ENCODE peak calls at places on chromosomes 16 and 17, in seven cellular contexts. T is stomach, Y is Peyer's patch, O is ovary, H is heart left ventricle, I is prostate gland, W is breast epithelium. V is an unnamed sample.

GRCh38 chr16:75239463-75240122 is 11.8 kb downstream of the BCAR1 start:
- DNase-seq in O (peak), H (no peak), I (no peak), T (no peak), W (no peak), Y (no peak), V (no peak)

GRCh38 chr17:81331527-81332043 is 36.5 kb upstream of the SLC38A10 start:
- DNase-seq in I (no peak), Y (no peak), T (no peak), H (no peak), O (no peak), W (no peak), V (no peak)

GRCh38 chr16:15621456-15621855 is 21.5 kb downstream of the MARF1 start:
- DNase-seq in Y (no peak), T (no peak), I (no peak), W (no peak), O (no peak), H (no peak), V (no peak)

GRCh38 chr17:69325518-69326301 is 1.2 kb downstream of the ABCA5 start:
- DNase-seq in H (no peak), T (no peak), W (no peak), O (no peak), I (no peak), Y (peak), V (no peak)

GRCh38 chr17:33949100-33949499 is 306.0 kb upstream of the CCL2 start:
- DNase-seq in I (no peak), T (no peak), Y (no peak), W (no peak), H (no peak), O (no peak), V (no peak)

GRCh38 chr16:47460755-47461597 is at the start of the genes ITFG1 and PHKB:
- DNase-seq in H (peak), T (peak), I (peak), Y (peak), W (peak), O (peak), V (peak)

GRCh38 chr17:29592850-29593545 is at the start of gene ANKRD13B:
- DNase-seq in H (no peak), I (no peak), Y (no peak), O (peak), T (no peak), W (no peak), V (no peak)

GRCh38 chr16:67024384-67024896 is 4.5 kb upstream of the CBFB start:
- DNase-seq in T (no peak), O (no peak), Y (no peak), W (no peak), H (no peak), I (no peak), V (no peak)

GRCh38 chr17:41647940-41648410 is 23.6 kb upstream of the KRT17 start:
- DNase-seq in O (peak), I (peak), Y (peak), W (peak), T (peak), H (peak), V (peak)

GRCh38 chr17:79923974-79924638 is 84.9 kb upstream of the CBX4 start:
- DNase-seq in T (peak), Y (peak), W (no peak), I (no peak), H (no peak), O (no peak), V (no peak)

DNA sequence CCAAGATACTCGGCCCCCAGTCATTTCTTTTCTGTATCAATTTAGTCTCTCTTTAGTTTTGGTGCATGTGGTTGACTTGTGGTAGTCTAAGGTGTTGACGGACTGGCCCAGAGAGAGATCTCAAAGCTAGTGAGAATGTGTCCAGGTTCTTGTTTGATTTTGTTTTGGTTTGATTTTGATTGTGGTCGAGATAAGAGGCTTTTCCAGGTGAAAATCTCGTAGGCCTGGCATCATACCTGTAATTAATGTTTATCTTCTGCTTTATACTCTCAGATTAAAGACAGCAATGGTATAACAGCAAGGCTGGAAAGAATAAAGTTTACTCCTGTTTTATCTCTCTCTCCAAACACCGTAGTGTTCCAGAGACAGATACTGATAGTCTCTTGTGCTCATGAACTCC is 172.4 kb upstream of the CACNG5 start:
- DNase-seq in O (no peak), H (no peak), Y (no peak), W (no peak), I (no peak), T (no peak), V (no peak)
- TF ChIP-seq POLR2A in O (no peak), H (no peak), Y (no peak), W (no peak), I (no peak), T (no peak), V (no peak)

DNA sequence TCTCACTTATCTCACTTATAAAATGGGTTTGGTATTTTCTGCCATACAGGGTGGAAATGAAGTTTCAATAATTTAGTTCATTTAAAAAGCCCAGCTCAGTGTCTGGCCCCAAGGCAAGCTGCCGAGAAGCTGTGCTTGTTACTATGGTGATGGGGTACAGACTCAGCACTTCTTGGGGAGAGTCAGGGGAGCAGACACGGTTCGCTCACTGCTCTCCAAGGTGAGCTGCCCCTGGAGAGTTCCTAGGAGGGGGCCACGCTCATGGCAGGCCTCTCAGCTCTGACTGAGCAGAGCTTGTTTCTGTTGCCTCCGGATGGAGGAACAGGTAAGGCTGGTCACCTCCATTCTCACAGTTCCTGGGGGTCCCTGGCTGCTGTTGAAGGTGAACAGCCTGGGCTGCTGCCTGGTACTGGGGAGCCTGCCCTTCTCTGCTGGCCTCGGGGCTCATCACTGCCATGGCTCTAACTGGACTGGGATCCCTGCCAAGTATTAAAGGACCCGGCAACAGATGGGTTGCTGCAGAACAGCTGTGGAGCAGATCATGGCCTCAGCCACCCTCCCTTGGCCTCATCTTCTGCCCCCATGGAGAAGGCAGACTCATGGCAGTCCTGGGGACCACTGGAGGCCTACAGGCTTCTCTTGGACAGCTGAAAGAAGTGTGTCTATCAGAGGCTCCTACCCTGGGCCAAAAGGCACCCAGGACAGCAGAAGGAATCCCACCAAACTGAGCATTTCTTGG is 25.8 kb upstream of the SPATA32 start:
- DNase-seq in I (no peak), H (no peak), Y (no peak), T (no peak), W (no peak), O (no peak), V (no peak)
- TF ChIP-seq POLR2A in I (no peak), H (no peak), Y (no peak), T (no peak), W (no peak), O (no peak), V (no peak)

GRCh38 chr16:2473999-2474876 is 689 bp upstream of the TBC1D24 start:
- DNase-seq in I (no peak), Y (peak), O (peak), H (peak), W (no peak), T (peak), V (no peak)
- TF ChIP-seq POLR2A in I (no peak), Y (no peak), O (no peak), H (no peak), W (no peak), T (no peak), V (no peak)

DNA sequence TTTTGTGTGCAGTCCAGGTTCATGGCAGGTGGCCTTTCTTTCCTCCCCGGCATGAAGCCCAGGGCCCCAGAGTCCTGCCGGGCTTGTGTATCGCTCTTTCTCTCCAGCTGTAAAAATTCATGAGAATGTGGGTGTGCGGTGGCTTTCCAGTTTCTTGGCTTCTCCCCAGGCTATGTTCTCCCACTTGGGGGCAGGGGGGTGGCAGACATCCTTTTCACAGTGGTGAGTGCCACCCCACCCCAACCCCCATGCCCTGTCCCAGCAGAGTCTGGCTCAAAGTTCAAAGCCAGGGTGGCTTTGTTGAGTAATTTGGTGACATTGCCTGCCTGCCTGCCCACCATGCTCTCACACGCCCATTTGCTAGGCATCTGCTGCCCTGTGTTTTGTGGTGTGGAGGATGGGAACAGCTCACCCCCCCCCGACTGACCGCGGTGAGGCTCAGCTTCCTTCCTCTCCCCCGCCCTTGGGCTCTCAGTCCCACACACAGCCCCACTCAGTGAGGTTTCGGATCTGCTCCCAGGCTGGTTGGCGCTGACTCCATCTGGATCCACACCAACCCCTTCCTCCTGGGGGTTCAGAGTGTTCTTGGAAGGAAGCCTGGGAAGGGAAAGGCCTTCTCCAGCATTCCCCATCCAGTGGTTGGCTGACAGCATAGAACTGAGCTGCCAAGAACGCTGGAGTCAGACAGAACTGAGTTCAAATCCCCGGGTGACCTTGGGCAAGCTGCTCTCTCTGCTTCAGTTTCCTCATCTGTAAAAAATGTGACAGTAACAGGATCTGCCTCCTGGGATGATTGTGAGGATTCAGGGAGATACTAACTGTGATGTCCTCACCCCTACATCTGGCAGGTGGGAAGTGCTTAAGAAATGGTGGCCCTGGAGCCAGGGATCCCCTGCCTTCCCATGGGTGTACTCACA is 36.1 kb downstream of the CHD9 start:
- DNase-seq in H (peak), Y (peak), T (peak), W (peak), O (peak), I (peak), V (peak)
- TF ChIP-seq POLR2A in H (no peak), Y (no peak), T (no peak), W (no peak), O (no peak), I (no peak), V (no peak)

GRCh38 chr17:50708050-50709000 is 611 bp upstream of the ANKRD40 start:
- DNase-seq in W (no peak), O (no peak), Y (no peak), T (no peak), H (peak), I (no peak), V (no peak)
- TF ChIP-seq POLR2A in W (no peak), O (no peak), Y (no peak), T (no peak), H (no peak), I (no peak), V (no peak)

DNA sequence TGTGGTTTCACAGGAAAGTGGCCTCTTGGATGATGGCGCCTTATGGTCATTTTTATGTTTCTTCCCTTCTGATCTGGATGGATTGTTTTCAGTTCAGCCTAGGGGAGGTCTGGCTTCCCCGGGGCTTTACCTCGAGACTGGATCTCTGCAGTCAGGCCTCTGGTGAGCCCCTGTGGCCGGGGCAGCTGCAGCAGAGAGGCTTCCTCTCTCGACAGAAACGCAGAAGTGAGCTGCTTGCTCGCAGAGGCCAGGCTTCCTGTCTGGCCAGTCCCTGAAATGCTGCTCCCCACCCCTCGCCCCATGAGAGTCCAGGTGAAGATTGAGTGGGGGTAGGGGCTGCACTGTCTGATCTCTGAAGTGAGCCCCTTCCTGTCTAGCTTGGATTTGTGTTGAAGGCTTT is 44.0 kb downstream of the PLCG2 start:
- DNase-seq in Y (no peak), W (peak), I (no peak), O (no peak), H (peak), T (peak), V (no peak)
- TF ChIP-seq POLR2A in Y (no peak), W (no peak), I (no peak), O (no peak), H (no peak), T (no peak), V (no peak)

GRCh38 chr17:7475764-7476422 is 3.5 kb downstream of the ZBTB4 start:
- DNase-seq in O (peak), H (peak), I (no peak), T (no peak), W (no peak), Y (no peak), V (peak)

GRCh38 chr17:7477392-7478275 is 1.8 kb downstream of the ZBTB4 start:
- DNase-seq in I (no peak), Y (no peak), T (peak), H (peak), W (peak), O (peak), V (no peak)

GRCh38 chr17:7478276-7479138 is 924 bp downstream of the ZBTB4 start:
- DNase-seq in T (peak), O (peak), I (peak), Y (peak), H (peak), W (no peak), V (no peak)

GRCh38 chr17:7476951-7477350 is 2.5 kb downstream of the ZBTB4 start:
- DNase-seq in Y (no peak), O (no peak), W (no peak), T (no peak), I (no peak), H (no peak), V (no peak)

DNA sequence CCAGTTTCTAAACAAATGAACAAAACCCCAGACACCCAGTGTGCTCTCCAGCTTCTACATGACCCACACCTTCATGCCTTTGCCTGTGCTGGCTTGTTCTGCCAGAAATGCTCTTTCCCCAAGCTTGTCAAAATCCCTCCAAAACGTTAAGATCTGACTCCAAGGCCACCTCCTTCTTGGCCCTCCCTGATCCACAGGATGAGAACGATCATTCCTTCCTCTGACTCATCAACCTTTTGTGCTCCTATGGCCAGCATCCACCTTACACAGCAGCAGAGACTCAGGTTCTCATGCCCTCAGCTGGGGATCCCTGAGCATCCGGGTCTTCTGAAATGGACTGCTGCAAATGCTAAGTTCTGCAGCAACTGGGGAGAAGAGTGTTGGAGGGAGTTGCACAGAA is 3.0 kb downstream of the ZBTB4 start:
- DNase-seq in I (no peak), O (no peak), Y (no peak), H (no peak), W (no peak), T (no peak), V (no peak)
- TF ChIP-seq POLR2A in I (no peak), O (no peak), Y (no peak), H (no peak), W (no peak), T (no peak), V (no peak)

GRCh38 chr17:60169921-60170817 is 20.4 kb downstream of the CA4 start:
- DNase-seq in T (no peak), H (peak), Y (peak), O (no peak), W (no peak), I (no peak), V (no peak)
- TF ChIP-seq POLR2A in T (no peak), H (no peak), Y (peak), O (no peak), W (no peak), I (no peak), V (no peak)

GRCh38 chr17:49194297-49194607 is 16.1 kb downstream of the GNGT2 start:
- DNase-seq in H (no peak), O (no peak), W (no peak), Y (no peak), T (no peak), I (no peak), V (no peak)

GRCh38 chr17:49190932-49191331 is 19.4 kb downstream of the GNGT2 start:
- DNase-seq in I (no peak), O (no peak), T (no peak), W (no peak), H (no peak), Y (no peak), V (no peak)

GRCh38 chr17:49191407-49191916 is 18.9 kb downstream of the GNGT2 start:
- DNase-seq in H (no peak), W (no peak), I (no peak), T (no peak), O (no peak), Y (no peak), V (no peak)

GRCh38 chr17:49193513-49194296 is 16.7 kb downstream of the GNGT2 start:
- DNase-seq in O (peak), H (peak), Y (no peak), I (peak), W (no peak), T (peak), V (no peak)

GRCh38 chr17:49191917-49192741 is 18.2 kb downstream of the GNGT2 start:
- DNase-seq in H (peak), T (peak), Y (peak), I (peak), O (peak), W (peak), V (peak)
- TF ChIP-seq POLR2A in H (peak), T (no peak), Y (no peak), I (peak), O (peak), W (no peak), V (peak)

GRCh38 chr16:4038448-4038847 is 77.8 kb downstream of the ADCY9 start:
- DNase-seq in I (no peak), T (no peak), H (no peak), O (no peak), Y (no peak), W (no peak), V (no peak)
- TF ChIP-seq POLR2A in I (no peak), T (no peak), H (no peak), O (no peak), Y (no peak), W (no peak), V (no peak)

V was measured in esophagus muscularis mucosa.